ENCODE peak calls at places on chromosomes 6 and 20, in four cellular contexts. G is stromal cell of bone marrow, B is adrenal gland, K is lung. P is an unnamed sample.

GRCh38 chr6:118542184-118542952 is 5.7 kb upstream of the PLN start:
- DNase-seq in G (peak), B (no peak), K (no peak), P (peak)

GRCh38 chr6:88302769-88303230 is 136.7 kb upstream of the CNR1 start:
- DNase-seq in G (no peak), B (no peak), K (no peak), P (peak)

GRCh38 chr6:32431142-32431541 is 8.5 kb upstream of the HLA-DRA start:
- DNase-seq in G (no peak), B (no peak), K (no peak), P (no peak)

GRCh38 chr6:18507018-18507415 is 119.9 kb downstream of the RNF144B start:
- DNase-seq in G (no peak), B (no peak), K (no peak), P (no peak)

GRCh38 chr6:110432285-110432899 is 17.0 kb upstream of the DDO start:
- DNase-seq in G (no peak), B (no peak), K (no peak), P (no peak)

GRCh38 chr6:53192590-53193232 is 44.1 kb upstream of the GCM1 start:
- DNase-seq in G (no peak), B (peak), K (no peak), P (no peak)

GRCh38 chr20:16528078-16528477 is 45.2 kb downstream of the KIF16B start:
- DNase-seq in G (peak), B (peak), K (no peak), P (peak)

GRCh38 chr20:36950432-36951197 is 893 bp downstream of the SAMHD1 start:
- DNase-seq in G (no peak), B (no peak), K (peak), P (no peak)

GRCh38 chr6:3228046-3228671 is 706 bp upstream of the TUBB2B start:
- DNase-seq in G (no peak), B (no peak), K (no peak), P (no peak)

GRCh38 chr6:27630727-27631613 is 158.1 kb upstream of the ZNF184 start:
- DNase-seq in G (no peak), B (peak), K (no peak), P (peak)

GRCh38 chr20:37145014-37145413 is 34.1 kb upstream of the RPN2 start:
- DNase-seq in G (no peak), B (no peak), K (no peak), P (no peak)

GRCh38 chr20:1050440-1050839 is 48.3 kb upstream of the RSPO4 start:
- DNase-seq in G (no peak), B (no peak), K (no peak), P (no peak)

GRCh38 chr6:3244003-3244831 is 14.5 kb upstream of the PSMG4 start:
- DNase-seq in G (no peak), B (no peak), K (no peak), P (no peak)

GRCh38 chr6:13491538-13491937 is 4.1 kb upstream of the GFOD1 start:
- DNase-seq in G (no peak), B (no peak), K (no peak), P (no peak)

GRCh38 chr6:159577564-159577963 is 115.5 kb downstream of the SOD2 start:
- DNase-seq in G (peak), B (no peak), K (peak), P (peak)

GRCh38 chr20:23515250-23515939 is 24.5 kb downstream of the CST8 start:
- DNase-seq in G (no peak), B (no peak), K (no peak), P (no peak)

GRCh38 chr6:99282479-99283062 is 66.9 kb downstream of the FAXC start:
- DNase-seq in G (peak), B (no peak), K (no peak), P (peak)

GRCh38 chr20:57814529-57814928 is 104.7 kb upstream of the PMEPA1 start:
- DNase-seq in G (no peak), B (no peak), K (no peak), P (no peak)

GRCh38 chr6:90065173-90065572 is 170.9 kb downstream of the GJA10 start:
- DNase-seq in G (no peak), B (no peak), K (no peak), P (no peak)

GRCh38 chr20:36407196-36407733 is 101.1 kb downstream of the DLGAP4 start:
- DNase-seq in G (peak), B (no peak), K (no peak), P (no peak)

GRCh38 chr6:46390153-46390876 is 100.9 kb downstream of the RCAN2 start:
- DNase-seq in G (no peak), B (no peak), K (no peak), P (peak)

GRCh38 chr6:79717989-79718388 is 86.9 kb downstream of the SH3BGRL2 start:
- DNase-seq in G (no peak), B (no peak), K (no peak), P (no peak)

GRCh38 chr20:1818247-1818840 is 76.9 kb upstream of the SIRPA start:
- DNase-seq in G (no peak), B (no peak), K (no peak), P (no peak)

GRCh38 chr6:16719488-16719887 is 41.8 kb downstream of the ATXN1 start:
- DNase-seq in G (no peak), B (no peak), K (no peak), P (no peak)

GRCh38 chr20:38843346-38843745 is 37.8 kb downstream of the PPP1R16B start:
- DNase-seq in G (no peak), B (no peak), K (no peak), P (no peak)

GRCh38 chr20:32153771-32154170 is 44.3 kb downstream of the TM9SF4 start:
- DNase-seq in G (no peak), B (no peak), K (no peak), P (no peak)

GRCh38 chr6:43088654-43089056 is 12.5 kb downstream of the PTK7 start:
- DNase-seq in G (no peak), B (no peak), K (no peak), P (peak)

GRCh38 chr20:13786143-13786828 is 1.5 kb downstream of the NDUFAF5 start:
- DNase-seq in G (no peak), B (no peak), K (no peak), P (no peak)

GRCh38 chr20:47352332-47353223 is 3.9 kb downstream of the ZMYND8 start:
- DNase-seq in G (no peak), B (peak), K (peak), P (no peak)

GRCh38 chr20:55830124-55830828 is 175.0 kb downstream of the CBLN4 start:
- DNase-seq in G (no peak), B (no peak), K (no peak), P (no peak)

GRCh38 chr6:20672038-20672437 is 137.8 kb downstream of the CDKAL1 start:
- DNase-seq in G (no peak), B (no peak), K (no peak), P (no peak)

GRCh38 chr20:22977047-22977785 is 57.9 kb upstream of the SSTR4 start:
- DNase-seq in G (no peak), B (peak), K (peak), P (no peak)